ENCODE peak calls at places on chromosome 6, in seven cellular contexts. R is WTC11, J is tibial nerve, O is mesothelial cell of epicardium, B is AG09309, G is activated B cell treated with CpG ODN at 0.5 μM for 24 hours, D is iPS DF 6.9. V is an unnamed sample.

GRCh38 chr6:107264357-107264831 is 149.1 kb upstream of the BEND3 start:
- DNase-seq in R (no peak), J (no peak), O (no peak), B (no peak), G (no peak), D (no peak), V (no peak)

GRCh38 chr6:87944541-87944954 is 103.1 kb upstream of the SPACA1 start:
- DNase-seq in R (peak; percentile 27), J (peak; percentile 38), O (peak; percentile 58), B (peak; percentile 10), G (no peak), D (no peak), V (no peak)

GRCh38 chr6:44542401-44543116 is 155.1 kb downstream of the CDC5L start:
- DNase-seq in R (peak; percentile 24), J (no peak), O (peak; percentile 25), B (no peak), G (no peak), D (peak; percentile 45), V (no peak)

GRCh38 chr6:118963003-118963402 is 28.0 kb upstream of the MCM9 start:
- DNase-seq in R (no peak), J (no peak), O (no peak), B (no peak), G (no peak), D (no peak), V (no peak)

GRCh38 chr6:21947751-21948386 is 349.0 kb downstream of the PRL start:
- DNase-seq in R (no peak), J (no peak), O (no peak), B (no peak), G (no peak), D (no peak), V (no peak)

GRCh38 chr6:83417880-83418663 is 12.8 kb downstream of the ME1 start:
- DNase-seq in R (no peak), J (peak; percentile 34), O (no peak), B (peak; percentile 37), G (no peak), D (no peak), V (no peak)

GRCh38 chr6:116313377-116313776 is 33.6 kb upstream of the TSPYL1 start:
- DNase-seq in R (no peak), J (no peak), O (no peak), B (peak; percentile 40), G (no peak), D (no peak), V (no peak)

GRCh38 chr6:111661541-111662041 is 55.9 kb upstream of the TRAF3IP2 start:
- DNase-seq in R (peak; percentile 68), J (no peak), O (no peak), B (no peak), G (no peak), D (no peak), V (no peak)

GRCh38 chr6:108564178-108564577 is 3.5 kb downstream of the FOXO3 start:
- DNase-seq in R (no peak), J (no peak), O (no peak), B (peak; percentile 95), G (no peak), D (no peak), V (no peak)

GRCh38 chr6:53066059-53066406 is 829 bp downstream of the FBXO9 start:
- DNase-seq in R (no peak), J (no peak), O (peak; percentile 59), B (no peak), G (peak; percentile 26), D (no peak), V (no peak)

GRCh38 chr6:84422380-84422968 is 195.0 kb upstream of the CEP162 start:
- DNase-seq in R (peak; percentile 82), J (peak; percentile 65), O (peak; percentile 85), B (no peak), G (no peak), D (peak; percentile 47), V (no peak)

GRCh38 chr6:82917346-82918064 is 148.1 kb downstream of the UBE3D start:
- DNase-seq in R (no peak), J (no peak), O (no peak), B (no peak), G (no peak), D (no peak), V (no peak)

GRCh38 chr6:151325075-151326050 is 66.0 kb downstream of the ZBTB2 start:
- DNase-seq in R (peak; percentile 58), J (peak; percentile 58), O (no peak), B (no peak), G (peak; percentile 19), D (no peak), V (no peak)

GRCh38 chr6:77178821-77179220 is 284.5 kb downstream of the HTR1B start:
- DNase-seq in R (no peak), J (no peak), O (no peak), B (peak; percentile 1), G (no peak), D (no peak), V (no peak)

GRCh38 chr6:81145506-81145905 is 607.0 kb downstream of the TENT5A start:
- DNase-seq in R (no peak), J (no peak), O (no peak), B (no peak), G (no peak), D (no peak), V (no peak)

GRCh38 chr6:136547336-136547735 is 2.9 kb downstream of the MAP7 start:
- DNase-seq in R (no peak), J (no peak), O (no peak), B (peak; percentile 18), G (no peak), D (no peak), V (no peak)

GRCh38 chr6:153129873-153130514 is 1.1 kb downstream of the RGS17 start:
- DNase-seq in R (peak; percentile 29), J (no peak), O (no peak), B (no peak), G (no peak), D (no peak), V (no peak)

GRCh38 chr6:1215023-1215422 is 96.9 kb upstream of the FOXQ1 start:
- DNase-seq in R (no peak), J (no peak), O (no peak), B (no peak), G (no peak), D (no peak), V (no peak)